ENCODE peak calls at places on chromosomes 7 and 10, in five cellular contexts. Z is fibroblast of lung, X is RWPE1, K is A549, G is neural crest cell. S is an unnamed sample.

GRCh38 chr7:105769951-105770628 is 106.3 kb downstream of the ATXN7L1 start:
- DNase-seq in Z (peak), X (no peak), K (no peak), G (no peak), S (peak)

GRCh38 chr7:125644113-125644512 is 714.5 kb upstream of the POT1 start:
- DNase-seq in Z (no peak), X (no peak), K (no peak), G (no peak), S (no peak)

GRCh38 chr10:65805993-65806392 is 1119.8 kb upstream of the LRRTM3 start:
- DNase-seq in Z (no peak), X (no peak), K (no peak), G (no peak), S (no peak)

GRCh38 chr10:115093286-115093775 is at the start of gene ATRNL1:
- DNase-seq in Z (peak), X (no peak), K (peak), G (peak), S (no peak)

GRCh38 chr10:32207544-32207943 is 139.4 kb downstream of the EPC1 start:
- DNase-seq in Z (peak), X (peak), K (peak), G (no peak), S (peak)

GRCh38 chr10:60426425-60426824 is 36.8 kb upstream of the ANK3 start:
- DNase-seq in Z (peak), X (peak), K (peak), G (no peak), S (peak)

GRCh38 chr7:44189286-44189992 is at the start of gene GCK:
- DNase-seq in Z (no peak), X (no peak), K (no peak), G (no peak), S (no peak)

GRCh38 chr10:48451969-48452878 is 145.7 kb downstream of the MAPK8 start:
- DNase-seq in Z (no peak), X (no peak), K (no peak), G (no peak), S (no peak)

GRCh38 chr10:107740962-107741690 is 576.6 kb upstream of the SORCS1 start:
- DNase-seq in Z (no peak), X (no peak), K (no peak), G (no peak), S (no peak)

GRCh38 chr7:101804642-101805401 is 12.6 kb upstream of the CUX1 start:
- DNase-seq in Z (no peak), X (no peak), K (peak), G (no peak), S (no peak)

GRCh38 chr7:140304071-140304799 is 94.1 kb downstream of the SLC37A3 start:
- DNase-seq in Z (peak), X (no peak), K (peak), G (no peak), S (no peak)

GRCh38 chr10:61987951-61988379 is 86.5 kb downstream of the ARID5B start:
- DNase-seq in Z (no peak), X (no peak), K (no peak), G (no peak), S (no peak)

GRCh38 chr10:132570265-132570664 is 32.7 kb downstream of the INPP5A start:
- DNase-seq in Z (no peak), X (no peak), K (no peak), G (no peak), S (no peak)

GRCh38 chr7:3194501-3195141 is 106.4 kb upstream of the SDK1 start:
- DNase-seq in Z (peak), X (peak), K (peak), G (peak), S (no peak)

GRCh38 chr7:157501576-157501975 is 164.8 kb downstream of the DNAJB6 start:
- DNase-seq in Z (no peak), X (no peak), K (no peak), G (no peak), S (no peak)

GRCh38 chr7:18860226-18860625 is 257.2 kb downstream of the TWIST1 start:
- DNase-seq in Z (peak), X (no peak), K (no peak), G (no peak), S (no peak)

GRCh38 chr7:1054438-1055083 is 10.2 kb downstream of the GPR146 start:
- DNase-seq in Z (no peak), X (no peak), K (no peak), G (no peak), S (no peak)

GRCh38 chr7:2870471-2870941 is 26.4 kb upstream of the GNA12 start:
- DNase-seq in Z (peak), X (peak), K (peak), G (no peak), S (no peak)

GRCh38 chr7:18177815-18178660 is 150.4 kb upstream of the PRPS1L1 start:
- DNase-seq in Z (peak), X (peak), K (peak), G (no peak), S (no peak)

GRCh38 chr10:10667466-10667865 is 350.2 kb upstream of the CELF2 start:
- DNase-seq in Z (no peak), X (no peak), K (no peak), G (no peak), S (no peak)

GRCh38 chr10:24711465-24711864 is 12.2 kb downstream of the ARHGAP21 start:
- DNase-seq in Z (no peak), X (no peak), K (no peak), G (no peak), S (no peak)

GRCh38 chr10:88851706-88852105 is at the start of gene ANKRD22:
- DNase-seq in Z (peak), X (peak), K (peak), G (no peak), S (peak)

GRCh38 chr7:36115448-36116321 is 37.4 kb upstream of the EEPD1 start:
- DNase-seq in Z (peak), X (peak), K (peak), G (no peak), S (peak)

GRCh38 chr10:85648279-85648754 is 718.3 kb downstream of the GRID1 start:
- DNase-seq in Z (no peak), X (no peak), K (no peak), G (no peak), S (no peak)

GRCh38 chr10:122373713-122374112 is 795 bp upstream of the PLEKHA1 start:
- DNase-seq in Z (no peak), X (peak), K (peak), G (no peak), S (peak)

GRCh38 chr7:51344406-51344805 is 27.8 kb upstream of the COBL start:
- DNase-seq in Z (no peak), X (peak), K (no peak), G (no peak), S (no peak)

GRCh38 chr7:159149488-159149887 is 4.8 kb upstream of the VIPR2 start:
- DNase-seq in Z (no peak), X (no peak), K (no peak), G (no peak), S (no peak)

GRCh38 chr7:14403587-14403986 is 414.1 kb upstream of the ETV1 start:
- DNase-seq in Z (no peak), X (no peak), K (no peak), G (no peak), S (no peak)

GRCh38 chr7:107387077-107387476 is 82.8 kb upstream of the GPR22 start:
- DNase-seq in Z (peak), X (no peak), K (no peak), G (no peak), S (peak)

GRCh38 chr10:95697429-95697828 is 3.7 kb upstream of the TCTN3 start:
- DNase-seq in Z (no peak), X (no peak), K (no peak), G (no peak), S (no peak)

GRCh38 chr7:138258194-138258554 is 181.9 kb downstream of the AKR1D1 start:
- DNase-seq in Z (no peak), X (no peak), K (no peak), G (no peak), S (no peak)

GRCh38 chr10:13633689-13634088 is 46.9 kb downstream of the PRPF18 start:
- DNase-seq in Z (peak), X (no peak), K (no peak), G (no peak), S (no peak)

GRCh38 chr7:24319209-24319608 is 35.2 kb downstream of the NPY start:
- DNase-seq in Z (no peak), X (no peak), K (no peak), G (no peak), S (no peak)

GRCh38 chr7:24313777-24314176 is 29.8 kb downstream of the NPY start:
- DNase-seq in Z (no peak), X (no peak), K (no peak), G (no peak), S (no peak)

GRCh38 chr7:24316340-24316739 is 32.4 kb downstream of the NPY start:
- DNase-seq in Z (no peak), X (no peak), K (no peak), G (no peak), S (no peak)

GRCh38 chr7:24323961-24324480 is 40.0 kb downstream of the NPY start:
- DNase-seq in Z (no peak), X (no peak), K (no peak), G (no peak), S (no peak)

DNA sequence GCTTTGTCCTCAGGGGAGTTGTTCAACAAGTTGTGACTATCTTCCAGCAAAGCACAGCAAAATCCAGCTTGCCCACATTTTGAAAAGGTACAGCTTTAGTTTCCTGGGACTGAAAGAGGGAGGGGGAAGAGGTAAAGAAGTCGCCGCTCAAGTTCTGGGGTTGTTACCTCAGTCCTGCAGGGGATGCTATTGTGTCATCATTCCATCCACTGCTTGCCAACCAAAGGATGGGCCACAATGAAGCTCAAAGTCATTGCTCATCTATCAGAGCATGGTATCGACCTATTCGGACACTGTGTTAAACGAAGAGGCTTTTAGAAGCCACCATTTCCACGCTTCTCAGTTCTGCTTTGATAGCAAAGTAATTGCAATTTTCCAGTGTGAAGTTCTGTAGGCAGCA is 34.3 kb downstream of the NPY start:
- DNase-seq in Z (no peak), X (peak), K (peak), G (no peak), S (no peak)
- TF ChIP-seq CTCF in Z (no peak), X (no peak), K (peak), G (peak), S (no peak)

GRCh38 chr10:2619472-2619871 is 447.9 kb upstream of the PFKP start:
- DNase-seq in Z (no peak), X (peak), K (peak), G (peak), S (no peak)
- TF ChIP-seq CTCF in Z (peak), X (peak), K (peak), G (peak), S (peak)

GRCh38 chr7:23470290-23471089 is at the start of gene IGF2BP3:
- DNase-seq in Z (peak), X (peak), K (peak), G (peak), S (peak)
- TF ChIP-seq CTCF in Z (no peak), X (no peak), K (no peak), G (no peak), S (no peak)

GRCh38 chr7:151696738-151697514 is 177.2 kb upstream of the RHEB start:
- DNase-seq in Z (no peak), X (peak), K (peak), G (no peak), S (no peak)
- TF ChIP-seq CTCF in Z (no peak), X (no peak), K (peak), G (no peak), S (no peak)

GRCh38 chr10:586716-587115 is 102.8 kb downstream of the DIP2C start:
- DNase-seq in Z (no peak), X (no peak), K (no peak), G (no peak), S (no peak)

GRCh38 chr10:589961-590680 is 99.3 kb downstream of the DIP2C start:
- DNase-seq in Z (no peak), X (no peak), K (no peak), G (no peak), S (no peak)

GRCh38 chr10:586151-586550 is 103.3 kb downstream of the DIP2C start:
- DNase-seq in Z (no peak), X (no peak), K (no peak), G (no peak), S (no peak)

GRCh38 chr10:590721-591120 is 98.7 kb downstream of the DIP2C start:
- DNase-seq in Z (no peak), X (no peak), K (no peak), G (no peak), S (no peak)

DNA sequence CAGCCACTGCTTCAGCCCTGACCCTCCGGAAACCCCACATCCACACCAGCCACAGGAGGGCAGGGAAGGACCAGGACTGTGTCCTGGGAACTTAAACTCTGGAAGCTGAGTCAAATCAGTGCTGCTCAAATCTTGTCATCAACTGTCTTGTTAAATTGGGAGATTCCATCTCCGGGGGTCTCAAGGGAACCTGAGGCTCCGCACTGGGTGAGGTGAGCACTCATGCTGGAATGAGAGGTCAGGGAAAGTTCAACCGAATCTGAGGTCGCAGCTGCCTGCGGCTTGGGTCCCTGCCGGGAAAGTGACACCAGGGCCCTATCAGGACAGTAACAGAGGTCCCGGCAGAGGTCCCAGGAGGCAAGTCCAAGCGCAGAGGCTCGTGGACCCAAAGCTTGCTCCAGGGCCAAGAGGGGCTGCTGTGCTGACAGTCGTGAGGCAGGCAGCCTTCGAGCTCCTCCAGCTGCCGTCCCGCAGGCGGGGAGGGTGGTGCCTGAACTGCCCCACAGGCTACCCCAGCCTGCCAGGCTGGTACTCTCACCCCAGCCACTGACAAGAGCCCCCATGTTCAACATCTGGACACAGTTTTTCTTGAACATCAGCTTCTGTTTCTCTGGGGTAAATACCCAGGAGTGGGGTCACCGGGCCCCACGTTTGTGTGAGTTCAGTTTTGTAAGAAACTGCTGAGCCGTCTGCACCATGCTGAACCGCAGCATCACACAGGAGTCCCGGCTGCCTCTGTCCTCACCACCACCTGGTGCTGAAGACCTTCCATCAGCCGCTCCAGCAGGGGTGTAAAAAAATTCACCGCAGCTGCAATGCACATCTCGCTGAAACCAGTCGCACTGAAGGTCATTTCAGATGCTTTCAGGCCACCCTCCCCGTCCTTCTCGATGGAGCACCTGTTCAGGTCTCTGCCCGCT is 101.0 kb downstream of the DIP2C start:
- DNase-seq in Z (peak), X (no peak), K (no peak), G (no peak), S (no peak)
- TF ChIP-seq CTCF in Z (peak), X (no peak), K (no peak), G (no peak), S (peak)

GRCh38 chr7:155412416-155413253 is 45.3 kb upstream of the EN2 start:
- DNase-seq in Z (no peak), X (peak), K (peak), G (peak), S (no peak)
- TF ChIP-seq CTCF in Z (peak), X (peak), K (peak), G (peak), S (peak)

DNA sequence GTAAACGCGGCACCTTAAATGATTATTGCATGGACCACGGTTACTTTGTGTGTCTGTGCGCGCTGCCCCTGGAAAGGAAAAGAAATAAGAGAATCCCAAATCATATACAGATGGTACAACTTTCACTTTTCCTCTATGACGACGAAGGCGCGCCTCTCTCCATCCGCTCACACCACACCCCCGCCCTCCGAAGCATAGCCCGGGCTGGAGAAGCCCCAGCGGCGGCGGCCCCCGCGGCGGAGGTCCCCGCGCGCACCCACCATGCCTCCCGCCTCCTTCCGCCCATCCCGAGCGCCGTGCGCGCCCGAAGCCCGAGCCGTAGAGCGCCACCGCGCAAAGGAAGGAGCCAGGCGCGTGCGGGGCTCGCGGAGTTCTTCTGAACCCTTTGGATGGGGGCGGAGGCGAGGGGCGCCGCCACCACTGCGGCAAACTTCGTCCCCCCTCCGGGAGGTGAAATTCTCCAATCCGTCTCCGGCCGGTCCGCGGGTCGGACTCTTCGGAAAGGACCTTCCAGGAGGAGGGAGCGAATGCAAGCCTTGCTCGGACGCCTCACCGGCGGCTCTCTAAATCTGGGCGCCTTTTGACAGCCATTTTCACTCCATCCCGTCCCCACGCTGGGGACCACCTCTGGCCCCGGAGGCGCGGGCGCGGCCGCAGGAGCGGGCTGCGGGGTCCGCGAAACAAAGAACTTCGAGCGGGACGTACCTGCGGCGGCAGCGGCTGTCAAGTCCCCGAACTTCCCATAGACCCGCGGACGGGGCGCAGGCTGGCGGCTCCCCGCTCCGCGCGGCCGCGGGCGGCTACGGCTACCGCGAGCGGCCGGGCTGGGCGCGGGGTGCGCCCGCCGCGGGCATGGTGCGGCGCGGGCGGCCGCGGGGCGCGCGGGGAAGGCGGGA is 495 bp downstream of the GLI3 start:
- DNase-seq in Z (peak), X (peak), K (peak), G (peak), S (peak)
- TF ChIP-seq CTCF in Z (no peak), X (no peak), K (no peak), G (no peak), S (peak)

GRCh38 chr10:15579605-15580004 is 140.1 kb downstream of the ITGA8 start:
- DNase-seq in Z (peak), X (no peak), K (no peak), G (no peak), S (peak)
- TF ChIP-seq CTCF in Z (no peak), X (no peak), K (no peak), G (no peak), S (no peak)

DNA sequence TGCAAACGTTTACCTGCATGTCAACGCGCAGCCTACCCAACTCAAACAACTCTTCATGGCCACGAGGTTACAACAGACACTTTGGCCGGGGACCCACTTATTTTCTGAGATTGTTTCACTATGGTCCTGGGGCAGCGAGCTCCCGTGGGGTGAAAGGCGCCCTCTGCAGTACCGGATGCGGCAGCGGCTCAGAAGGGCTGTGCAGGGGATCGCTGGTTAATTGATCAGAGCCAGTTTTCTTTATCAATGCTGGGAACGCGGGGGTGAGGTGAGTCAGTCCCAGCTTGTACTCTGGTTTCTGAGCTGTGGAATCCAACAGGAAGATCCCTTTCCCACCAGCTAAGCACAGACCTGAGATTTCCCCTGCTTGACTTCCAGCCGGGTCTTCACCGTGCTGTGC is 366.5 kb upstream of the KLF6 start:
- DNase-seq in Z (no peak), X (no peak), K (no peak), G (no peak), S (no peak)
- TF ChIP-seq CTCF in Z (no peak), X (no peak), K (no peak), G (peak), S (peak)

GRCh38 chr10:64271508-64271907 is 750.3 kb downstream of the REEP3 start:
- DNase-seq in Z (no peak), X (no peak), K (no peak), G (no peak), S (no peak)

GRCh38 chr10:64275774-64276173 is 754.6 kb downstream of the REEP3 start:
- DNase-seq in Z (no peak), X (no peak), K (no peak), G (no peak), S (no peak)

GRCh38 chr10:64277536-64277935 is 756.3 kb downstream of the REEP3 start:
- DNase-seq in Z (no peak), X (no peak), K (no peak), G (no peak), S (no peak)

DNA sequence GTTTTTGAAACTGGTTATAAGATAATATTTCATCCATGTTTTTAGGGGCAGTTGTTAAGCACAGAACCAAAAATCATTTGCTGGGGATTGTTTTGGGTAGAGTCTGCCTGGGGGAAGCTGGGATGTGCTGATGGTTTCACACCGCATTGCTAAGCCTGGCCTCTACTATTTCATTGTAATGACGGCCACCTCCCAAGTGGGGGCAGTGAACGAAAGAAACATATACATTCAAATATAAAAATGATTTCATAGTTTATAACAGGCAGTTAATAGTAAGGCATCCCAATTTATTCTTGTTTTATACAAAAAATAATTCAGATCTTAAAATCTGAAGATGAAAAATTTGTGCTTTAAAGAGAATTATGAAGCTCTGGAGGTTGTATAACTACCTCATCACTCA is 750.8 kb downstream of the REEP3 start:
- DNase-seq in Z (no peak), X (no peak), K (no peak), G (no peak), S (no peak)
- TF ChIP-seq CTCF in Z (peak), X (no peak), K (no peak), G (peak), S (no peak)